ENCODE peak calls at places on chromosome 12, in four cellular contexts. P is WTC11, U is SK-N-SH, G is HepG2. M is an unnamed sample.

GRCh38 chr12:42394429-42394828 is 68.5 kb downstream of the PPHLN1 start:
- DNase-seq in P (no peak), U (no peak), G (no peak), M (no peak)

GRCh38 chr12:68538722-68539614 is 71.7 kb upstream of the RAP1B start:
- DNase-seq in P (peak; percentile 51), U (no peak), G (no peak), M (peak; percentile 19)

GRCh38 chr12:132506730-132507538 is 17.0 kb downstream of the FBRSL1 start:
- DNase-seq in P (no peak), U (peak; percentile 74), G (no peak), M (peak; percentile 46)

GRCh38 chr12:59151243-59151642 is 230.9 kb upstream of the LRIG3 start:
- DNase-seq in P (no peak), U (no peak), G (no peak), M (no peak)

GRCh38 chr12:41709463-41710285 is 435.0 kb downstream of the GXYLT1 start:
- DNase-seq in P (no peak), U (no peak), G (no peak), M (no peak)

GRCh38 chr12:3332190-3332589 is 158.8 kb upstream of the PRMT8 start:
- DNase-seq in P (no peak), U (no peak), G (no peak), M (no peak)

GRCh38 chr12:5264006-5264405 is 167.9 kb upstream of the NTF3 start:
- DNase-seq in P (no peak), U (no peak), G (no peak), M (no peak)

GRCh38 chr12:9782547-9783382 is 22.1 kb upstream of the CD69 start:
- DNase-seq in P (peak; percentile 23), U (no peak), G (no peak), M (no peak)

GRCh38 chr12:116919247-116919671 is 8.5 kb downstream of the FBXW8 start:
- DNase-seq in P (no peak), U (no peak), G (no peak), M (peak; percentile 33)

GRCh38 chr12:52533686-52534470 is 13.7 kb upstream of the KRT5 start:
- DNase-seq in P (no peak), U (no peak), G (no peak), M (no peak)

GRCh38 chr12:13234045-13234641 is 37.6 kb downstream of the EMP1 start:
- DNase-seq in P (peak; percentile 55), U (peak; percentile 46), G (peak; percentile 34), M (peak; percentile 34)

GRCh38 chr12:10189653-10190052 is 10.8 kb downstream of the TMEM52B start:
- DNase-seq in P (no peak), U (no peak), G (no peak), M (no peak)

GRCh38 chr12:30358113-30358512 is 337.6 kb downstream of the IPO8 start:
- DNase-seq in P (no peak), U (no peak), G (no peak), M (no peak)

GRCh38 chr12:50955697-50956096 is 3.4 kb downstream of the HIGD1C start:
- DNase-seq in P (no peak), U (no peak), G (no peak), M (no peak)

GRCh38 chr12:53466640-53467039 is 14.7 kb downstream of the PCBP2 start:
- DNase-seq in P (no peak), U (no peak), G (no peak), M (no peak)

GRCh38 chr12:63949902-63950301 is 105.4 kb downstream of the SRGAP1 start:
- DNase-seq in P (no peak), U (no peak), G (peak; percentile 81), M (no peak)

GRCh38 chr12:97960741-97961608 is 498.4 kb downstream of the RMST start:
- DNase-seq in P (peak; percentile 57), U (peak; percentile 19), G (peak; percentile 14), M (peak; percentile 6)

GRCh38 chr12:33832900-33833299 is 189.4 kb upstream of the ALG10 start:
- DNase-seq in P (no peak), U (no peak), G (no peak), M (no peak)

GRCh38 chr12:10634427-10634826 is 21.0 kb upstream of the MAGOHB start:
- DNase-seq in P (no peak), U (no peak), G (peak; percentile 3), M (no peak)

GRCh38 chr12:34033628-34034296 is 11.5 kb downstream of the ALG10 start:
- DNase-seq in P (no peak), U (peak; percentile 4), G (peak; percentile 12), M (peak; percentile 29)

GRCh38 chr12:107287436-107288413 is 194.4 kb upstream of the CRY1 start:
- DNase-seq in P (no peak), U (no peak), G (no peak), M (no peak)

GRCh38 chr12:32240210-32240609 is 133.6 kb downstream of the BICD1 start:
- DNase-seq in P (no peak), U (no peak), G (no peak), M (no peak)

GRCh38 chr12:31006416-31007152 is 67.1 kb upstream of the DDX11 start:
- DNase-seq in P (no peak), U (no peak), G (no peak), M (no peak)

GRCh38 chr12:44286336-44286735 is 450.5 kb downstream of the TMEM117 start:
- DNase-seq in P (no peak), U (no peak), G (no peak), M (no peak)

GRCh38 chr12:57983150-57983857 is 41.9 kb downstream of the ATP23 start:
- DNase-seq in P (peak; percentile 42), U (peak; percentile 4), G (peak; percentile 12), M (peak; percentile 55)

GRCh38 chr12:62910549-62911169 is 24.3 kb downstream of the PPM1H start:
- DNase-seq in P (no peak), U (no peak), G (no peak), M (peak; percentile 85)

GRCh38 chr12:87931764-87932163 is 97.4 kb downstream of the C12orf50 start:
- DNase-seq in P (no peak), U (no peak), G (no peak), M (no peak)

GRCh38 chr12:120227233-120228040 is 26.5 kb upstream of the RPLP0 start:
- DNase-seq in P (no peak), U (no peak), G (peak; percentile 88), M (no peak)

GRCh38 chr12:31890295-31891285 is 68.6 kb upstream of the RESF1 start:
- DNase-seq in P (no peak), U (no peak), G (no peak), M (no peak)

GRCh38 chr12:66929121-66929520 is 250.2 kb upstream of the GRIP1 start:
- DNase-seq in P (no peak), U (no peak), G (no peak), M (no peak)

GRCh38 chr12:23899434-23899833 is 50.0 kb downstream of the SOX5 start:
- DNase-seq in P (no peak), U (no peak), G (no peak), M (no peak)

GRCh38 chr12:91918431-91918830 is 227.2 kb downstream of the BTG1 start:
- DNase-seq in P (no peak), U (no peak), G (no peak), M (no peak)

GRCh38 chr12:130435826-130436225 is 98.1 kb downstream of the PIWIL1 start:
- DNase-seq in P (no peak), U (no peak), G (no peak), M (no peak)

GRCh38 chr12:105492591-105492990 is 162.1 kb downstream of the C12orf75 start:
- DNase-seq in P (no peak), U (no peak), G (no peak), M (no peak)

GRCh38 chr12:99450231-99450630 is 197.3 kb upstream of the GARIN6 start:
- DNase-seq in P (no peak), U (no peak), G (no peak), M (no peak)

GRCh38 chr12:16669756-16670155 is 63.8 kb upstream of the LMO3 start:
- DNase-seq in P (no peak), U (no peak), G (no peak), M (no peak)

GRCh38 chr12:25416516-25416915 is 136.6 kb downstream of the LMNTD1 start:
- DNase-seq in P (no peak), U (no peak), G (no peak), M (no peak)

GRCh38 chr12:115504241-115504941 is 773.1 kb downstream of the MED13L start:
- DNase-seq in P (no peak), U (no peak), G (no peak), M (no peak)

GRCh38 chr12:53105256-53105655 is 2.0 kb downstream of the SOAT2 start:
- DNase-seq in P (no peak), U (no peak), G (no peak), M (no peak)

GRCh38 chr12:122834921-122835692 is at the start of gene HIP1R:
- DNase-seq in P (peak; percentile 56), U (peak; percentile 94), G (no peak), M (peak; percentile 93)

GRCh38 chr12:11862794-11863193 is 207.9 kb upstream of the BCL2L14 start:
- DNase-seq in P (no peak), U (no peak), G (no peak), M (no peak)

GRCh38 chr12:11861864-11862600 is 208.7 kb upstream of the BCL2L14 start:
- DNase-seq in P (no peak), U (no peak), G (no peak), M (no peak)

GRCh38 chr12:11861155-11861863 is 209.4 kb upstream of the BCL2L14 start:
- DNase-seq in P (no peak), U (peak; percentile 36), G (no peak), M (no peak)

GRCh38 chr12:11863988-11864387 is 206.8 kb upstream of the BCL2L14 start:
- DNase-seq in P (no peak), U (peak; percentile 49), G (no peak), M (no peak)

GRCh38 chr12:11863478-11863906 is 207.2 kb upstream of the BCL2L14 start:
- DNase-seq in P (no peak), U (peak; percentile 54), G (no peak), M (no peak)
- TF ChIP-seq FOXJ3 in P (no peak), U (no peak), G (no peak), M (no peak)

DNA sequence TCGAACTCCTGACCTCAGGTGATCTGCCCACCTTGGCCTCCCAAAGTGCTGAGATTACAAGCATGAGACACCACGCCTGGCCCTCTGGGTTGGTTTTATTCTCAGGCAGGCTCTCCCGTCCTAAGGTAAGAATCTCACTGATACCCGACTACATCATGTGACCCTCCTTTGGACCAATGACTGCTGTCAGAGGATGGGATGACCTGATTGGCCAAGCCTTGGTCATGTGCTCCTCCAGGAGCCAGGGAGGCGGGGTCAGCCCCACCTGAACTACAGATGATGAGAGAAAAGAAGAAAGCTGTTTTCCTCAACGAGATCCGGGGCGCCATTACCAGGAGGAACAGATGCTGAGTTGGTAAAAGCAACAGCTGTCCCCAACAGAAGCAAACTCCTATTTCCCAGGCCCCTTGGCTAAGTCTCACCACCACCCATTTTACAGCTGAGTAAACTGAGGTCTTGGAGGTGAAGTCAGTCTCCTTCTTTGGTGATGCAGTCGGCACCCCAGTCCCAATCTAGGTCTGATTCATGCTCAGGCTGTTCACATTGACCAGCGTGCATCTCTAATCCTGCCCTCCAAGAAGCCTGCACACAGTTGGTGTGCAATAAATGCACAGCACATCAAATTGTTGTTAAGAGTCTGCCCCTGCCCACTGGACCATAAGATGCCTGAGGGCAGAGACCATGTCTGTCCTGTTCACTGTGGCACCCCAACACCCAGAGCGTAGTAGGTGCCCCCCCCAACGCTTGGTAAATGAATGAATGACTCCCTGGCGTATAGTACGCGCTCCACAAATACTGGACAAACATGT is 118.8 kb downstream of the SCARB1 start:
- DNase-seq in P (peak; percentile 59), U (peak; percentile 79), G (peak; percentile 78), M (peak; percentile 98)
- TF ChIP-seq FOXJ3 in P (no peak), U (no peak), G (no peak), M (no peak)

GRCh38 chr12:27148373-27148772 is 66.0 kb upstream of the C12orf71 start:
- DNase-seq in P (no peak), U (no peak), G (no peak), M (no peak)
- TF ChIP-seq FOXJ3 in P (no peak), U (no peak), G (no peak), M (no peak)

GRCh38 chr12:20602671-20603402 is 92.3 kb upstream of the SLCO1C1 start:
- DNase-seq in P (no peak), U (no peak), G (no peak), M (no peak)
- TF ChIP-seq FOXJ3 in P (no peak), U (no peak), G (no peak), M (no peak)